ENCODE peak calls at places on chromosomes 2 and 18, in four cellular contexts. L, T, H and Y are unnamed samples.

GRCh38 chr2:74250189-74250631 is 51.8 kb downstream of the MTHFD2 start:
- DNase-seq in L (peak; percentile 89), T (no peak), H (peak; percentile 25), Y (no peak)

GRCh38 chr18:23609390-23610008 is 23.2 kb upstream of the NPC1 start:
- DNase-seq in L (no peak), T (no peak), H (no peak), Y (no peak)

GRCh38 chr2:62304429-62305417 is 108.8 kb downstream of the B3GNT2 start:
- DNase-seq in L (peak; percentile 41), T (peak; percentile 60), H (no peak), Y (no peak)

GRCh38 chr18:40094441-40094840 is 1860.6 kb upstream of the PIK3C3 start:
- DNase-seq in L (no peak), T (no peak), H (no peak), Y (no peak)

GRCh38 chr2:219001577-219002394 is 8.6 kb upstream of the CRYBA2 start:
- DNase-seq in L (peak; percentile 89), T (no peak), H (no peak), Y (no peak)

GRCh38 chr2:98145070-98145469 is 58.1 kb downstream of the VWA3B start:
- DNase-seq in L (no peak), T (no peak), H (no peak), Y (no peak)

GRCh38 chr2:99183025-99183424 is 2.0 kb downstream of the MRPL30 start:
- DNase-seq in L (peak; percentile 18), T (no peak), H (no peak), Y (no peak)

GRCh38 chr2:240624011-240624949 is 1.0 kb upstream of the GPR35 start:
- DNase-seq in L (peak; percentile 59), T (peak; percentile 17), H (no peak), Y (no peak)

GRCh38 chr18:22193466-22193865 is 24.1 kb downstream of the GATA6 start:
- DNase-seq in L (no peak), T (no peak), H (no peak), Y (no peak)

GRCh38 chr2:144140896-144141295 is 379.0 kb downstream of the ZEB2 start:
- DNase-seq in L (no peak), T (no peak), H (no peak), Y (no peak)

GRCh38 chr2:176683565-176684210 is 414.4 kb downstream of the MTX2 start:
- DNase-seq in L (no peak), T (no peak), H (no peak), Y (no peak)

GRCh38 chr2:26609839-26610277 is 31.3 kb downstream of the CIB4 start:
- DNase-seq in L (no peak), T (no peak), H (no peak), Y (no peak)

GRCh38 chr2:54084600-54084999 is 30.8 kb upstream of the ACYP2 start:
- DNase-seq in L (no peak), T (no peak), H (no peak), Y (no peak)
- H3K4me3 ChIP-seq in L (no peak overlapping the region), T (no peak overlapping the region), H (no peak overlapping the region), Y (no peak overlapping the region)

DNA sequence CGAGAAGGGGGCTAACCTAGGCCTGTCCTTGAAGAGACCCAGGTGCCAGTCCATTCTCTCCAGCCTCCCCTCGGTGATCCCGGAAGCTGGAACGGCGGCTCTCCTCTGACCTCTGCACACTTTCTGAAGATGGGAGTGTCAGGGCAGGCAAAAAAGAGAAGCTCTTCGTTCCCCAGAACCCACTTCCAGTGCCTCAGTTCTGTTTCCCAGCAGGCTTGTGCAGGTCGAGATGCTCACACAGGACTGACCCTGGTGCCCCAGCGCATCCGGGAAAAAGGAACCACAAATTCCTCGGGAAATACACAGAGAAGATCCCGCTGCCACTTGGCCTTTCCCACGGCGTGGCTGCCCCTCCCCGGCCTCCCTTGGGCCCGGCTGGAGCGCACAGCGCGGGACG is 677 bp upstream of the PTPN18 start:
- DNase-seq in L (no peak), T (no peak), H (no peak), Y (no peak)
- H3K4me3 ChIP-seq in L (peak overlapping the region; percentile 74), T (peak overlapping the region; percentile 81), H (peak overlapping the region; percentile 65), Y (peak overlapping the region; percentile 85)

DNA sequence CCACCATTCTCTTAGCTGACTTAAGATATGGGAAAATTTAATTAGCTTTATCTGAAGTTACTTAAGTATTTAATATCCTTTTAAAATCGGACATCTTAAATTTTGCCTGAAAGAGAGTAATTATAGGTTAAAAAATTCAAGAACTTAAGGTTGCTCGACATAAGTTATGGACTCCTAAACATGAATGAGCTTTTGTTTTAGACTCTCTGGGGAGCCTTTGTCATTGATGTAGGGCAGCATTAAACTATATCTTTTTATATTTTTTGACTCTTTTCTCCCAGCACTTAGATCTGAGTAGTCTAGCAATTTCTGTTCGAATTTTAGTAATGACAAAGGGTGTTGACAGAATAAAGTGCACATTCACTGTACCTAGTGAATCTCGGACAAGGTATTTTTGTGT is 4.7 kb downstream of the PHLPP1 start:
- DNase-seq in L (no peak), T (no peak), H (no peak), Y (no peak)
- H3K4me3 ChIP-seq in L (no peak overlapping the region), T (no peak overlapping the region), H (no peak overlapping the region), Y (no peak overlapping the region)

DNA sequence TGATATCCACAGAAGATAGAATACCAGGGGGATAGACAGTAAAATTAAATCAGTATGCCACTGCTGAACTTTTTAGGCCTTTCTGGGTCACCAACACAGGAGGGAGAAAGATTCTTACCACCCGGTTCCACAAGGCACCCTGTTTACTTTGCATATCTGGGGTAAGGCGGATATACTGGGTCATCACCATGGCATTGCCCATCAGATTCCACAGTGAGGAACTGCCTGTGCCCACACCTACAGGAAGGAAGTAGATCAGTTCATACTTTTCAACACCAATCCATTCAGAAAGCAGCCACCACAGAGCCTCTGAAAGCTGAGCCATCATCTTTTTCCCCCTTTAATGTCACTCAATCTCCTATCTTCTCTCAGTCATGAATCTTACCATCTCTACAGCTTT is 2.0 kb downstream of the LMAN2L start:
- DNase-seq in L (no peak), T (no peak), H (no peak), Y (no peak)
- H3K4me3 ChIP-seq in L (no peak overlapping the region), T (no peak overlapping the region), H (no peak overlapping the region), Y (peak overlapping the region; percentile 5)

GRCh38 chr2:171999604-172000469 is at the start of gene METAP1D:
- DNase-seq in L (peak; percentile 98), T (peak; percentile 71), H (peak; percentile 54), Y (peak; percentile 47)

GRCh38 chr2:171999125-171999524 is 628 bp upstream of the METAP1D start:
- DNase-seq in L (no peak), T (no peak), H (no peak), Y (no peak)

GRCh38 chr2:171996021-171996420 is 3.7 kb upstream of the METAP1D start:
- DNase-seq in L (no peak), T (no peak), H (no peak), Y (no peak)

GRCh38 chr2:171995586-171995985 is 4.2 kb upstream of the METAP1D start:
- DNase-seq in L (no peak), T (no peak), H (no peak), Y (no peak)

DNA sequence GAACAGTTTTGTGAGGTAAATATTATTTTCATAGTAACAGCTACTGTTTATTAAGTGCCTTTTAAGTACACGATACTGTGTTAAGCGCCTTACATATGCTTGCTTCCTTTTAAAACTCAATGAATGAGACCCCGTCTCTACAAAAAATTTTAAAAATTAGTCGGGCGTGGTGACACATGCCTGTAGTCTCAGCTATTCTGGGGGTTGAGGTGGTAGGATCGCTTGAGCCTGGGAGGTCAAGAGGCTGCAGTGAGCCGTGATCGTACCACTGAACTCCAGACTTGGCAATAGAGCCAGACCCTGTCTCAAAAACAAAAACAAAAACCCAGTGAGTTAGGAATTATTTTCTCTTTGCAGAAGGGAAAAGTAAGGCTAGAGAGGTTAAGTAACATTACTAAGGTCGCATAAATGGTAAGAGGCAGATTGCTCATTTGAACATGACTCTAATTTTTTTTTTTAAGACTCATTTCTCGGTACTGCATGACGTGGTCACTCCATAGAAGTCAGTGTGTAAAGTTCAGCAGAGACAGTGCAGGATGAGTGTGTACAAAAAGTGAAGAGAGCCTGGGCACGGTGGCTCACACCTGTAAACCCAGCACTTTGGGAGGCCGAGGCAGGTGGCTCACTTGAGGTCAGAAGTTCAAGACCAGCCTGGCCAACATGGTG is 1.1 kb downstream of the METAP1D start:
- DNase-seq in L (no peak), T (no peak), H (no peak), Y (no peak)
- H3K4me3 ChIP-seq in L (no peak overlapping the region), T (no peak overlapping the region), H (no peak overlapping the region), Y (no peak overlapping the region)

GRCh38 chr18:27113358-27113757 is 71.8 kb downstream of the CHST9 start:
- DNase-seq in L (no peak), T (no peak), H (no peak), Y (no peak)

GRCh38 chr18:27110319-27110718 is 74.8 kb downstream of the CHST9 start:
- DNase-seq in L (no peak), T (no peak), H (no peak), Y (no peak)

GRCh38 chr18:27120246-27120645 is 64.9 kb downstream of the CHST9 start:
- DNase-seq in L (no peak), T (no peak), H (no peak), Y (no peak)

GRCh38 chr18:27118964-27119363 is 66.1 kb downstream of the CHST9 start:
- DNase-seq in L (no peak), T (no peak), H (no peak), Y (no peak)

DNA sequence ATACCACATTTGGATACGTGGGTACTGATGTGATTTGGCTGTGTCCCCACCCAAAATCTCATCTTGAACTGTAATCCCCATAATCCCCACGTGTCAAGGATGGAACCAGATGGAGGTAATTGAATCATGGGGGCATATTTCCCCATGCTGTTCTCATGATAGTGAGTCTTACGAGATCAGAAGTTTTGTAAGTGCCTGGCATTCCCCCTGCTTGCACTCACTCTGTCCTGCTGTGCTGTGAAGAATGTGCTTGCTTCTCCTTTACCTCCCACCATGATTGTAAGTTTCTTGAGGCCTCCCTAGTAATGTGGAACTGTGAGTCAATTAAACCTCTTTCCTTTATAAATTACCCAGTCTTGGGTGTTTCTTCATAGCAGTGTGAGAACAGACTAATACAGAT is 70.3 kb downstream of the CHST9 start:
- DNase-seq in L (no peak), T (no peak), H (no peak), Y (no peak)
- H3K4me3 ChIP-seq in L (no peak overlapping the region), T (no peak overlapping the region), H (no peak overlapping the region), Y (no peak overlapping the region)

DNA sequence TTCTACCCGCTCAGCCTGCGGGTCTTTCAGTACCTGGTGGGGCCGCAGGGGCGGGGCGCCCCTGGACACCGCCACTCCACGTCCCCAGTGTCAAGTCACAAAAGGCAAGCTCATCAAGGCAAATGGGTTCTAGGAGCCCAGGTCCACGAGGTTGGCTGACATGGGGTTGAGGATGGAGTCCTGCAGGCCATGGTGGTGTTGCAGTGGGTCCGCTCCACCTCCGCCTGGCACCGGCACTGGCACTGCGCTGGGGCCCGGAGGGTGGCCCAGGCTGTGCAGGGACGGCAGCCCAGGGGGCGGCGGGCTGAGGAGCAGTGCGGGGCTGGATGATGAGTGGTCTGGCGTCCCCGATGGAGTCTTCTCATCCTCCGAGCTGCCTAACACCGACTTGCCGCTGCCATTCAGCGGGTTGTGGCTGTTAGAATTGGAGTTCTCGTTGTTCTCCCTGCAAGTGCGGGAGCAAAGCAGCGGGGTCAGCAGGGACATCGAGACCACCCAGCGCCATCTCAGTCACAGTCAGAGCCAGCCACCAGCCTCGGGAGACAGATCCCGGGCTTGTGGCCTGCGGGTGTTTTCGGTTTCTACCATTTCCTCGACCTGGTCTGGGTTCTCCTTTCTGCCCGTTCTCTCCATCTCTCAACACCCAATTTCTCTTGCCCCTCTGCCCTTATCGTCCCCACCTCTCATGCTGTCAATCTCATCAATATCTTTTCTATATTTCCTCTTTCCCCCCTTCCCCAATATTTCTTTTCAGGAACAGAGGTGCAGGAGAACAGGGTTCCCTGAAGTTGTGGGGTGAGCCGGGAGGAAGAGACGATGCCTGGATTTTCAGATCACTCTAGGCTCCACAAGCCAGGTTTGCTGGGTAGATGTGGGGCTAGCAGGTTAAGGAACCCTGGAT is 3.0 kb downstream of the SIX2 start:
- DNase-seq in L (peak; percentile 56), T (no peak), H (no peak), Y (no peak)
- H3K4me3 ChIP-seq in L (no peak overlapping the region), T (no peak overlapping the region), H (no peak overlapping the region), Y (no peak overlapping the region)